ENCODE peak calls at places on chromosomes 13 and 19, in four cellular contexts. Y is sigmoid colon, T is fibroblast of lung, K is ovary. S is an unnamed sample.

GRCh38 chr13:112574476-112575294 is 13.3 kb downstream of the TUBGCP3 start:
- DNase-seq in Y (no peak), T (peak), K (no peak), S (no peak)

GRCh38 chr19:13040916-13041292 is 45.6 kb downstream of the NFIX start:
- DNase-seq in Y (no peak), T (no peak), K (no peak), S (no peak)

GRCh38 chr13:20043207-20043925 is 84.8 kb downstream of the ZMYM2 start:
- DNase-seq in Y (no peak), T (no peak), K (no peak), S (no peak)

GRCh38 chr19:44260695-44261446 is 1.2 kb downstream of the ZNF233 start:
- DNase-seq in Y (no peak), T (no peak), K (no peak), S (no peak)

GRCh38 chr19:3396881-3397265 is 30.5 kb downstream of the NFIC start:
- DNase-seq in Y (no peak), T (no peak), K (no peak), S (no peak)

GRCh38 chr13:70895599-70895998 is 787.3 kb upstream of the KLHL1 start:
- DNase-seq in Y (no peak), T (no peak), K (no peak), S (no peak)

GRCh38 chr19:17164644-17165043 is 50.5 kb upstream of the USE1 start:
- DNase-seq in Y (no peak), T (no peak), K (no peak), S (no peak)

GRCh38 chr13:39159393-39159792 is 121.1 kb downstream of the NHLRC3 start:
- DNase-seq in Y (no peak), T (no peak), K (no peak), S (no peak)

GRCh38 chr19:3721131-3721899 is 13.1 kb downstream of the TJP3 start:
- DNase-seq in Y (peak), T (peak), K (peak), S (peak)

GRCh38 chr19:54188224-54188871 is 1.0 kb downstream of the MBOAT7 start:
- DNase-seq in Y (no peak), T (no peak), K (no peak), S (no peak)

GRCh38 chr13:44259045-44260042 is 114.3 kb upstream of the SERP2 start:
- DNase-seq in Y (no peak), T (peak), K (no peak), S (no peak)

GRCh38 chr13:32168136-32168535 is 136.6 kb downstream of the FRY start:
- DNase-seq in Y (no peak), T (no peak), K (no peak), S (no peak)

GRCh38 chr13:43309301-43309700 is 285.9 kb downstream of the DNAJC15 start:
- DNase-seq in Y (no peak), T (no peak), K (no peak), S (no peak)

GRCh38 chr13:50222569-50223332 is 207.5 kb downstream of the KCNRG start:
- DNase-seq in Y (peak), T (peak), K (no peak), S (no peak)

GRCh38 chr19:862529-863304 is 3.3 kb downstream of the CFD start:
- DNase-seq in Y (no peak), T (peak), K (peak), S (no peak)

GRCh38 chr13:21061077-21061945 is at the start of gene LATS2:
- DNase-seq in Y (peak), T (peak), K (peak), S (peak)

GRCh38 chr13:54965881-54966280 is 1937.3 kb downstream of the OLFM4 start:
- DNase-seq in Y (no peak), T (peak), K (no peak), S (no peak)

GRCh38 chr19:35249146-35249847 is 495 bp downstream of the LSR start:
- DNase-seq in Y (peak), T (no peak), K (no peak), S (no peak)

GRCh38 chr13:109376936-109377335 is 409.4 kb downstream of the IRS2 start:
- DNase-seq in Y (no peak), T (no peak), K (no peak), S (no peak)

GRCh38 chr13:109383683-109384082 is 402.7 kb downstream of the IRS2 start:
- DNase-seq in Y (no peak), T (peak), K (no peak), S (peak)

GRCh38 chr13:109385161-109385560 is 401.2 kb downstream of the IRS2 start:
- DNase-seq in Y (no peak), T (peak), K (no peak), S (no peak)

GRCh38 chr13:109380457-109380856 is 405.9 kb downstream of the IRS2 start:
- DNase-seq in Y (no peak), T (no peak), K (no peak), S (no peak)

DNA sequence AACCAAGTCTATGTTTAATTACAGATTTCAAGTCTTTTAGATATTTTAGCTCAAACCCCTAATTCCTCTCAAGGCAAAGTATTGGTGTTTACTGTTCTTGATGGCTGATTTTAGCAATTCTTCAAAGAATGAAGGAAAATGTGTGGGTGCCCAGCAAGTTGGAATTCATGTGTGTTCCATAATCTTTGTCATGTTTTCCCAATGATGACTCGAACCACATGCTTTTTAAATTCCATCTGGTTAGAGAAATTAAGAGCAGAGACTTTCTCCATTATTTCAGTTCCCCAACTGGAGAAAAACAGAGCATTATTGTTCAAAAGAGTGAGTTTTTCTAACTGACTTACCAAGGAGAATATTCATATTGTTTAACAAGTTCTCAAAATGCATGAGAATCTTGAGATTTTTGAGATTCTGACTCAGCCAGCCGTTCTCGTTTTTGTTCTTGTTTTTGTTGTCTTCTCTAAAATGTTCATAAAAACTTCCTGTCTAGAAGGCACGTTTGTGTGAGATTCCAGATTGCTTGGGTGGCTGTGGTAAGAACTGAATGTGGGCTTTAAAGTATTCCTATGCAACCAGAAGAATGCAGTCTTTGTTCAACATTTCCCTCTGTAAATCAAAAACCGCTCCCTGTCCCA is 404.7 kb downstream of the IRS2 start:
- DNase-seq in Y (no peak), T (peak), K (no peak), S (peak)
- H3K27ac ChIP-seq in Y (no peak), T (no peak), K (no peak), S (peak)

DNA sequence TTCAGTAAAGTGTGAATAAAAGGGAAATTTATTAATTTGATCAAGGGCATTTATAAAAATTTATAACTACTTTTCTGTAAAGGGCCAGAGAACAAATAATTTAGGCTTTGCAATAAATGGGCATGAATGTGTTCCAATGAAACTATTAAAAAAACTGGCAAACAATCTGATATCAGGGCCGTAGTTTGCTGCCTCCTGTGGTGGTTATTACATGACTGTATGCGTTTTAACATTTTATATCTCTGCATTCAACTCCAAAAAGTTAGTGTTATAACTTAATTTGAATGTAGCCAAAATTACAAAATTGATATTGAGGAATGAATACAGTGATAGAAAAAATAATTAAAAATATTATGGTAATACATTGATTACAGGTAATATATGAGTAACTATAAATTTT is 80.5 kb upstream of the POSTN start:
- DNase-seq in Y (no peak), T (no peak), K (no peak), S (no peak)
- TF ChIP-seq CTCF in Y (no peak), T (peak), K (no peak), S (peak)

GRCh38 chr13:110280231-110280813 is 26.6 kb downstream of the COL4A1 start:
- DNase-seq in Y (peak), T (no peak), K (no peak), S (no peak)
- H3K27ac ChIP-seq in Y (peak), T (peak), K (no peak), S (no peak)

DNA sequence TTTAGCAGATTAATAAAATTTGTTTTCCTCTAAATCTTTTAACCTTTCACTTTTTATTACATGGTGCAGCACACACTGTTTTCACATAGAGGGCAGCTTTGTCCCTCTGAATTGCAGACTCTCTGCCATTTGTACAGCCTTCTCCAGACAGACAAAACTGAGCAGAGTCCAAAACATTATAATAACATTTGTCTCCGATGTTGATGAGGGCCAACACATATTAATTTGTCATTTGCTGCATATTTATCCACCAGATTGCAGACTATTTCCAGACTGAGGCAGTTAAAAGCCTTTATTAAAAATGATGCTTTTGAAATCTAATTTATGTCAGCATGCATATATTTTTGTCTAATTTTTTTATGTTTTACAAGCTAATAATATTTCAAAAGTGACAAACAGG is 1251.9 kb upstream of the SLC10A2 start:
- DNase-seq in Y (no peak), T (peak), K (no peak), S (no peak)
- TF ChIP-seq CTCF in Y (no peak), T (no peak), K (no peak), S (peak)

GRCh38 chr13:34300559-34300958 is 482.6 kb downstream of the RFC3 start:
- DNase-seq in Y (no peak), T (peak), K (no peak), S (no peak)
- H3K27ac ChIP-seq in Y (no peak), T (no peak), K (no peak), S (no peak)

DNA sequence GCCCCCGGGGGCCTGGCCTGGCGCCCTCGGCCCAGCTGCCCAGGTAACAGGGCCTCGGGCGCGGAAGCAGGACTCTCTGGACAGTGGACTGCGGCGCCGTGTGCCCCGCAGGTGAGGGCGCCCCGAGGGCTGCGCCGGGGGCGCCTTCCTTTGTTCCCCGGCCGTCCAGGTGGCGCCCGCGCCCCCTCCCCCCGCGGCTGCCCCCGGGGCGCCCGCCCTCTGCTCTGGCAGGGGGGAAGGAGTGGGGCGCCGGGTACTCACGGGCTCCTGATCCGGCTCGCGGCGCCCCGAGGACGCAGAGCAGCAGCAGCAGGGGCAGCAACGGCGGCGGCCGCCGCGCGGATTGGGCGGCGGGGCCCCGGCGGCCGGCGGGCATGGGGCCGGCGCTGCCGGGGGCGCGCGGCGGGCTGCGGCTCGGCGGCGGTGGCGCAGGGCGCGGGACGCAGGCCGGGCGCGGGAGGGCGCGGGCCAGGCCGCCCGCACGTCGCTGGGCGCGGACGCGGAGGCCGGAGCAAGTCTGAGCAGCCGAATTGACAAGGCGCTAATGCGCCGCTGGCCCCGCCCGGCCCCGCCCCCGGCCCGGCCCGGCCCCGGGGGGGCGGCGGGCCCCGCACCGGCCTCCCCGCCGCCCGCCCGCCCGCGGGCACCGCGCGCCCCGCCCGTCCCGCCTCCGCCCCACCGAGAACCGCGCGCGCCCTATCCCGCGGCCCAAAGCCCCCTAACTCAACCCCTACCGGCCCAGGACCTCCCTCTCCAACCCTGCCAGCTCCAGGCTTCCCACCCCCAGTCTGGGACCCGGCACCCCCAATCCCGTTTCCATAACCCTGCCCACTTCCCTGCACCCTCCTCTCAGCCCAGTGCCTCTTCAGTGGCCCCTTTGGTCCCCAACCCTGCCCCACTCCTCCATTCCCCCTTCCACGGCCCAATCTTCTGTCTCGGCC is at the start of gene CRLF1:
- DNase-seq in Y (no peak), T (no peak), K (no peak), S (no peak)
- TF ChIP-seq CTCF in Y (no peak), T (no peak), K (no peak), S (no peak)

GRCh38 chr13:33642374-33643065 is 175.4 kb upstream of the RFC3 start:
- DNase-seq in Y (peak), T (peak), K (peak), S (peak)
- H3K27ac ChIP-seq in Y (peak), T (peak), K (no peak), S (peak)

GRCh38 chr19:51783373-51783772 is 11.6 kb upstream of the FPR3 start:
- DNase-seq in Y (no peak), T (no peak), K (no peak), S (no peak)
- TF ChIP-seq CTCF in Y (no peak), T (no peak), K (no peak), S (peak)

DNA sequence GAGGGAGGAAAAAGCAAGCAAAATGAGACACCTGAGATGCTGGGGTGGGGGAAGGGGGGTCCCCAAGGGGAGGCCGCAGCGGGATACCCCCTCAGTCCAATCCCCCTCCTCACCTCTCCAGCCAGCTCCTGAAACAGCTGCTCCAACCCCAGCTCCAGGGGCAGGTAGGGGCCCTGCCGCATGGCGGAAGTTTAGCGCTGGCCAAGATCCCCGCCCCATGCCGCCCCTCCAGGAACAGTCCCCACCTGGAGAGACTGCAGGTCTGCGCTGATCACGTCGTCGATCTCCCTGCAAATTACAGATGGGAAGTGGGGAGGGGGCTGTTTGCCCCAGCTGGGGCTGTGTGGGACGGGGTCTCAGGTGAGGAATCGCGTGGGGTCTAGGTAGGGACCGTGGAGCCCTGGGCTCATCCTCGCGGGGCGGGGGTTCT is 9.0 kb downstream of the CAPN12 start:
- DNase-seq in Y (peak), T (no peak), K (peak), S (no peak)
- H3K27ac ChIP-seq in Y (peak), T (no peak), K (peak), S (no peak)

GRCh38 chr13:76222511-76222910 is 586.4 kb downstream of the LMO7 start:
- DNase-seq in Y (no peak), T (peak), K (no peak), S (no peak)
- TF ChIP-seq CTCF in Y (no peak), T (no peak), K (no peak), S (no peak)